ENCODE peak calls at places on chromosomes 5 and 9, in four cellular contexts. O, K, L and W are unnamed samples. For H3K79me2 and H3K4me1, the result is how much of the 10 kb centered on the place peaks cover.

GRCh38 chr9:110526426-110526825 is 53.1 kb downstream of the SVEP1 start:
- DNase-seq in O (peak), K (no peak), L (peak), W (peak)

GRCh38 chr9:106588601-106589000 is 274.4 kb upstream of the ZNF462 start:
- DNase-seq in O (peak), K (peak), L (peak), W (peak)

GRCh38 chr9:14985419-14985818 is 75.2 kb upstream of the FREM1 start:
- DNase-seq in O (no peak), K (no peak), L (no peak), W (no peak)

GRCh38 chr9:2023532-2023931 is 8.4 kb downstream of the SMARCA2 start:
- DNase-seq in O (no peak), K (no peak), L (no peak), W (no peak)

GRCh38 chr5:75720882-75721281 is 3.6 kb upstream of the POC5 start:
- DNase-seq in O (no peak), K (no peak), L (no peak), W (no peak)

GRCh38 chr9:135926402-135927194 is 19.3 kb upstream of the CAMSAP1 start:
- DNase-seq in O (peak), K (peak), L (peak), W (peak)

GRCh38 chr5:73418244-73418691 is 30.3 kb downstream of the FOXD1 start:
- DNase-seq in O (no peak), K (no peak), L (no peak), W (no peak)

GRCh38 chr9:134267305-134268265 is 58.7 kb upstream of the RXRA start:
- DNase-seq in O (no peak), K (peak), L (no peak), W (no peak)

GRCh38 chr9:94945191-94946144 is 219.0 kb downstream of the AOPEP start:
- DNase-seq in O (peak), K (peak), L (peak), W (peak)

GRCh38 chr5:122882836-122883235 is 37.4 kb downstream of the SNX24 start:
- DNase-seq in O (peak), K (no peak), L (peak), W (peak)

GRCh38 chr9:73151653-73152382 is at the start of gene ANXA1:
- DNase-seq in O (peak), K (peak), L (peak), W (peak)

GRCh38 chr5:106171708-106172107 is 1499.0 kb downstream of the EFNA5 start:
- DNase-seq in O (no peak), K (peak), L (peak), W (peak)

GRCh38 chr5:123157797-123158528 is 68.9 kb downstream of the PRDM6 start:
- DNase-seq in O (peak), K (no peak), L (peak), W (peak)

GRCh38 chr5:81638471-81638870 is 112.4 kb downstream of the SSBP2 start:
- DNase-seq in O (no peak), K (no peak), L (no peak), W (peak)

GRCh38 chr5:80128129-80128528 is 93.0 kb downstream of the THBS4 start:
- DNase-seq in O (no peak), K (peak), L (peak), W (peak)

GRCh38 chr9:121768416-121769015 is 117.1 kb downstream of the DAB2IP start:
- DNase-seq in O (no peak), K (no peak), L (no peak), W (no peak)

GRCh38 chr9:23117621-23118020 is 671.0 kb downstream of the DMRTA1 start:
- DNase-seq in O (peak), K (peak), L (peak), W (peak)

GRCh38 chr5:1801061-1801953 is at the start of gene NDUFS6:
- DNase-seq in O (peak), K (peak), L (peak), W (peak)

GRCh38 chr5:34743878-34744277 is 87.8 kb downstream of the RAI14 start:
- DNase-seq in O (peak), K (no peak), L (no peak), W (peak)

GRCh38 chr5:43396762-43397304 is 15.4 kb downstream of the CCL28 start:
- DNase-seq in O (peak), K (no peak), L (peak), W (peak)

GRCh38 chr5:165135551-165135950 is 1630.1 kb downstream of the MAT2B start:
- DNase-seq in O (no peak), K (peak), L (no peak), W (no peak)

GRCh38 chr5:82356808-82357671 is 78.9 kb upstream of the RPS23 start:
- DNase-seq in O (peak), K (peak), L (peak), W (peak)

GRCh38 chr5:123455640-123456039 is 32.4 kb upstream of the CEP120 start:
- DNase-seq in O (no peak), K (no peak), L (no peak), W (no peak)

GRCh38 chr9:6007770-6008168 is 7.7 kb downstream of the RANBP6 start:
- DNase-seq in O (peak), K (peak), L (peak), W (peak)

GRCh38 chr5:81006955-81007636 is 46.9 kb downstream of the RASGRF2 start:
- DNase-seq in O (no peak), K (no peak), L (no peak), W (no peak)

GRCh38 chr9:122374885-122375420 is 4.1 kb downstream of the PTGS1 start:
- DNase-seq in O (peak), K (peak), L (no peak), W (peak)

GRCh38 chr9:112360047-112360804 is 19.7 kb upstream of the HSDL2 start:
- DNase-seq in O (peak), K (no peak), L (peak), W (peak)

GRCh38 chr9:93206576-93207155 is 22.7 kb downstream of the WNK2 start:
- DNase-seq in O (no peak), K (no peak), L (no peak), W (no peak)

GRCh38 chr5:4990017-4990416 is 150.1 kb upstream of the ADAMTS16 start:
- DNase-seq in O (no peak), K (no peak), L (no peak), W (no peak)

GRCh38 chr9:68702493-68702892 is 2.5 kb upstream of the PIP5K1B start:
- DNase-seq in O (no peak), K (peak), L (no peak), W (no peak)

DNA sequence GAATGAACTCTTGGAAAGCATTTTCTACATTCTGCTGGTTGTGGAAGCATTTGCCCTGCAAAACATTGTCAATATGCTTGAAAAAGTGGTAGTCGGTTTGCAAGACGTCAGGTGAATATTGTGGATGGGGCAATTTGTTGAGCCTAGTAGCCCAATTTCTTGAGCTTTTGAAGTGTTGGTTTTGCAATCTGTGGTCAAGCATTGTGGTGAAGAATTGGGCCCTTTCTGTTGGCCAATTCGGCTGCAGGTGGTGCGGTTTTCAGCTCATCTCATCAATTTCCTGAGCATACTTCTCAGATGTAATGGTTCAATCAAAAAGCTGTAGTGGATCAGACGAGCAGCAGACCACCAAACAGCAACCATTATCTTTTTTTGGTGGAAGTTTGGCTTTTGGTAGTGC is 426.8 kb upstream of the CDH9 start:
- DNase-seq in O (no peak), K (no peak), L (no peak), W (no peak)
- H3K9ac ChIP-seq in O (no peak), K (no peak), L (no peak), W (no peak)

DNA sequence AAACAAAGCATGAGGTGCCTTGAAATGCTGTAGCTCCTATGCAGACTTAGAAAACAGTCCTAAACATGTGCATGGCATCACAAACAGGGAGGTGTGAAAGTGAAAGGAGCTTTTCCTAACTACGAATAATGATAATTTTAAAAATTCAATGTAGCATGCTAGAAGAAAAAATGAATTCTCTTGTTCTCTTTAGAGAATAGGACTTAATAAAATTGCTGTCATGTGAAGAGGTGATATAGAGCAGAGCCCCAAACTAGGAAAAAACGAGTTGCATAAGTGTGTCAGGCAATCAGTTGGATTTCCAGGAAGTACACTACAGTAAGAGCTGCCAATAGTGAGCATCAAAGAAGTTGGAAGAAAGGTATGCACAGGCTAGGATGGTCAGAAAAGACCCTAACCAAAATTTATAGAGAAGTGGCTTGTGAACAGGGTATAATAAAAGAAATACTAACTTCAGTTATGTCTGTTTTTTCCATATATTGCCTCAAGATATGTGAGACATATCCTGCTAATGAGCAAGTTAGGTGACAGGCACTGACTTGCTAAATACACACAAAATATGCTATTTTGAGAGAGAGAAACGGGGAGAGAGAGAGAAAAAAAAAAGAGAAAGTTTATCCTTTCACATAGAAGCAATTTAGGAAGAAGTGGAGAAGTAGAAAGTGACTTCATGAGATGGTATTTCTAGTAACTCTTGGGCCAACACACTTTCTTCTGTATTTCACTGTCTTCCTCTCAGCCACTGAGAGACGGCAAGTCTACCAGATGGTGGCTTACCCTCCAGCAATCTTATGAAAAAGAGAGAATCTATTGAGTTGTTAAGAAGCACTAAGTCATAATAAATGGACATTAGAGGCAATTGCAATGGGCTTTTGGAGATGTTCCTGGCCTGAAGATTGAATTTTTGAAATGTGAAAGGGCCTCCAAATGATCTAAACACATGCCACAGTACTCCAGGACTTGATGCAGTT is 18.1 kb downstream of the ITGA2 start:
- DNase-seq in O (no peak), K (no peak), L (no peak), W (no peak)
- H3K79me2 ChIP-seq in O (under half), K (under half), L (half or more), W (under half)

DNA sequence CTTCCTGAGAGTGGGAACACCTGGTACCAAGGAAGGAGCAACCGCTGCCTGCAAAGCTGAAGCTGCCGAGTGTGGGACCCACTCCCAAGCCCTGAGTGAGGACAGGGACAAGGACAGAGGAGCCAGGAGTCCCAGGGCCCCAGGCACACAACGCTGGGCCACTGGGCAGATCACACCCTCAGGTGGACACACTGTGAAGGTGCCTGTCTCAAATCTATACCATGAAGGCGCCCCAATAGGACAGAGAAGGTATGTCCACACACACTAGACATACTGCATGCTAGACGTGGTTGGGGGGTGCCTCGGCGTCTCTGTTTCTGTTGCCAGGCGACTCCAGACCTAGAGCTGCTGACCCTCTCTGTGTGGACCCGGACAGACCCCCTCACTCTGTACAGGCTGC is 60.9 kb downstream of the ROR2 start:
- DNase-seq in O (no peak), K (no peak), L (no peak), W (no peak)
- H3K4me1 ChIP-seq in O (under half), K (under half), L (under half), W (under half)

DNA sequence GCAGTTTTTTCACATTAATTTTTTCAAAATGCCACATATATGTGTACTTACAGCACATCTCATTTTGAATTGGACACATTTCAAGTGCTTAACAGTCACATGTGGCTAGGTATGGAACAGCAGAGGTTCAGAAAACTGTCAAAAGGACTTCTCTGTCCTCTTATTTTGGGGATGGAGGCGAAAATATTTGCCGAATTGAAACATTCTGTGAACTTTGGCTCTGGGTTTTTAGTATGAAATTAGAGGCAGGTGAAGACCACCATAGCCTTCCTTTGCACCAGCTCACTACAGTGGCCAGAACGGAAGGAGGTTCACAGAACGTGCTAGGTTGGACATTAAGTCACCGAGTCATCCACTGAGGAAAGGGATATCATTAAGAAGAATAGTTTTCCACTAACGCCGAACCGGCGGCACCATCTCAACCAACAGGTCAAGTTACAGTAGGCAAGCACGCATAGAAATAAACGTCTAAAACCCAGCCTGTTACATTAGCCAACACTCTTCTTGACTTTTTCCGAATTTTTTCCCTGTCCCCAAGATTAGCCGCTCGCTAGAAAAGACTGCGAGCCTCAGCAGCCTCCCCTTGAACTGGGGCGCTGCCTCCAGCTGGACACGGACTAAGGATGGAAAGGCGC is 1.8 kb upstream of the TLE4 start:
- DNase-seq in O (no peak), K (no peak), L (no peak), W (no peak)
- H3K9ac ChIP-seq in O (peak), K (peak), L (no peak), W (peak)

GRCh38 chr5:77798448-77798847 is 22.3 kb upstream of the TBCA start:
- DNase-seq in O (no peak), K (no peak), L (no peak), W (no peak)
- H3K79me2 ChIP-seq in O (under half), K (under half), L (under half), W (under half)

GRCh38 chr5:140041099-140041491 is 2.0 kb downstream of the NRG2 start:
- DNase-seq in O (no peak), K (no peak), L (peak), W (no peak)

GRCh38 chr5:140038373-140038957 is 4.6 kb downstream of the NRG2 start:
- DNase-seq in O (peak), K (peak), L (no peak), W (no peak)

GRCh38 chr5:140040358-140040757 is 2.7 kb downstream of the NRG2 start:
- DNase-seq in O (no peak), K (no peak), L (no peak), W (no peak)

GRCh38 chr5:140041492-140042421 is 1.3 kb downstream of the NRG2 start:
- DNase-seq in O (peak), K (peak), L (peak), W (peak)

DNA sequence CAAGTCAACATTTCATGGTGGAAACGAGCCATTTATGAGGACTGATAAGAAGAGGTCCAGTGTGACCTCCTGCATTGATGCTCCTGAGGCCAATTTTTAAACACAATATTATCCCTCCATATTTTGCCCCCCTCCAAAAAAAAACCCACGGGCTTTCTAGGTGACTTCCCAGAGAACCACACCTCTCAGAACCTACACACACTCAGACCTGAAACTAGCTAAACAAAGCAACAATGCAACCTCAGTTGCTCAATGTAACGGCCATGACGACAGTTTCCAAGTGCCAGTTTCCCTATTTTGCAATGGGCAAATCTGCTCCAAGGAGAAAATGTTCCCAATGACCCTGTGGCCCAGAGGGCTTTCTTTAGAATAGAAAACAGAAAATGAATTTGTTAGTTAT is 3.5 kb downstream of the NRG2 start:
- DNase-seq in O (no peak), K (no peak), L (no peak), W (no peak)
- H3K4me1 ChIP-seq in O (under half), K (under half), L (under half), W (under half)